ENCODE peak calls at places on chromosomes 1 and 21, in five cellular contexts. I is ACHN, X is activated T-cell treated with anti-CD3 and anti-CD28 coated beads for 1 hour, T is RWPE1, Y is amniotic epithelial cell. P is an unnamed sample.

GRCh38 chr1:212916395-212917133 is 33.8 kb upstream of the VASH2 start:
- DNase-seq in I (no peak), X (no peak), T (no peak), Y (peak), P (no peak)

GRCh38 chr1:99849413-99849743 is 783 bp upstream of the AGL start:
- DNase-seq in I (peak), X (no peak), T (no peak), Y (no peak), P (no peak)

GRCh38 chr1:62746086-62746808 is 37.7 kb upstream of the ATG4C start:
- DNase-seq in I (peak), X (no peak), T (peak), Y (peak), P (no peak)

GRCh38 chr1:3924871-3925655 is 25.0 kb upstream of the C1orf174 start:
- DNase-seq in I (no peak), X (no peak), T (peak), Y (no peak), P (no peak)

GRCh38 chr1:230858918-230859819 is 9.2 kb downstream of the C1orf198 start:
- DNase-seq in I (no peak), X (no peak), T (no peak), Y (peak), P (no peak)

GRCh38 chr1:150765229-150765976 is at the start of gene CTSS:
- DNase-seq in I (peak), X (no peak), T (no peak), Y (no peak), P (peak)

GRCh38 chr1:241610056-241610815 is 29.9 kb downstream of the CHML start:
- DNase-seq in I (no peak), X (no peak), T (no peak), Y (peak), P (no peak)

GRCh38 chr21:40447016-40447415 is 399.9 kb downstream of the DSCAM start:
- DNase-seq in I (no peak), X (no peak), T (no peak), Y (no peak), P (no peak)

GRCh38 chr1:156805766-156806511 is 10.7 kb downstream of the SH2D2A start:
- DNase-seq in I (no peak), X (no peak), T (no peak), Y (peak), P (no peak)